ENCODE peak calls at places on chromosomes 7 and 10, in five cellular contexts. T is H54, I is upper lobe of left lung, W is kidney tubule cell, H is T47D. O is an unnamed sample.

GRCh38 chr7:25770670-25771069 is 381.3 kb upstream of the NFE2L3 start:
- DNase-seq in H (no peak), I (no peak), W (no peak), T (no peak), O (no peak)

GRCh38 chr10:75228834-75229233 is 6.9 kb downstream of the COMTD1 start:
- DNase-seq in I (no peak), W (no peak), H (no peak), T (no peak), O (peak; percentile 32)

GRCh38 chr7:35969055-35969454 is 168.2 kb downstream of the SEPTIN7 start:
- DNase-seq in I (peak; percentile 45), H (no peak), T (no peak), W (no peak), O (no peak)

GRCh38 chr7:139777304-139777890 is 401 bp downstream of the HIPK2 start:
- DNase-seq in H (peak; percentile 30), I (peak; percentile 49), T (no peak), W (peak; percentile 35), O (peak; percentile 26)

GRCh38 chr7:49852619-49853462 is 79.4 kb downstream of the VWC2 start:
- DNase-seq in T (peak; percentile 60), W (peak; percentile 69), H (peak; percentile 86), I (no peak), O (peak; percentile 66)

GRCh38 chr10:73909716-73910115 is 1.2 kb upstream of the PLAU start:
- DNase-seq in H (no peak), I (no peak), W (no peak), T (no peak), O (no peak)

GRCh38 chr10:48608926-48609325 is 4.1 kb upstream of the ARHGAP22 start:
- DNase-seq in H (no peak), T (no peak), W (peak; percentile 43), I (no peak), O (no peak)

GRCh38 chr10:31618541-31619291 is 299.7 kb downstream of the ZEB1 start:
- DNase-seq in T (no peak), I (no peak), W (no peak), H (no peak), O (no peak)

GRCh38 chr7:25831901-25832411 is 320.0 kb upstream of the NFE2L3 start:
- DNase-seq in I (no peak), H (no peak), T (no peak), W (no peak), O (no peak)